ENCODE peak calls at places on chromosomes 16 and 17, in seven cellular contexts. R is heart right ventricle, U is endodermal cell, L is RWPE1, V is OCI-LY7, J is right cardiac atrium, I is tibial artery. A is an unnamed sample.

GRCh38 chr17:30326816-30327215 is 7.0 kb downstream of the TMIGD1 start:
- DNase-seq in R (no peak), U (no peak), L (no peak), V (no peak), J (no peak), I (no peak), A (no peak)

GRCh38 chr16:77711775-77712174 is 10.5 kb upstream of the NUDT7 start:
- DNase-seq in R (no peak), U (no peak), L (no peak), V (no peak), J (no peak), I (no peak), A (no peak)

GRCh38 chr17:28416703-28417311 is 10.8 kb upstream of the SLC46A1 start:
- DNase-seq in R (no peak), U (peak), L (peak), V (peak), J (no peak), I (peak), A (peak)

GRCh38 chr16:383326-384020 is 1.7 kb upstream of the PGAP6 start:
- DNase-seq in R (peak), U (peak), L (no peak), V (peak), J (peak), I (no peak), A (peak)

GRCh38 chr16:28087675-28088285 is 24.3 kb upstream of the GSG1L start:
- DNase-seq in R (no peak), U (peak), L (no peak), V (no peak), J (no peak), I (no peak), A (peak)

GRCh38 chr17:21525464-21526130 is 149.4 kb downstream of the KCNJ12 start:
- DNase-seq in R (no peak), U (peak), L (no peak), V (no peak), J (no peak), I (no peak), A (no peak)

GRCh38 chr17:15900871-15901270 is 44.1 kb upstream of the ADORA2B start:
- DNase-seq in R (no peak), U (peak), L (no peak), V (peak), J (no peak), I (no peak), A (no peak)

GRCh38 chr17:21756856-21757619 is 64.7 kb downstream of the KCNJ18 start:
- DNase-seq in R (no peak), U (no peak), L (no peak), V (no peak), J (no peak), I (no peak), A (no peak)

GRCh38 chr16:84829168-84829965 is 9.6 kb downstream of the CRISPLD2 start:
- DNase-seq in R (no peak), U (no peak), L (no peak), V (no peak), J (peak), I (peak), A (no peak)

GRCh38 chr16:28538733-28539596 is at the start of gene NUPR1:
- DNase-seq in R (peak), U (peak), L (peak), V (no peak), J (peak), I (peak), A (no peak)

GRCh38 chr17:34275881-34276280 is 5.9 kb downstream of the CCL7 start:
- DNase-seq in R (no peak), U (no peak), L (peak), V (no peak), J (no peak), I (no peak), A (no peak)

GRCh38 chr16:64365448-64365858 is 756.4 kb downstream of the CDH11 start:
- DNase-seq in R (no peak), U (no peak), L (no peak), V (no peak), J (no peak), I (no peak), A (no peak)

GRCh38 chr17:49787932-49788442 is 494 bp upstream of the KAT7 start:
- DNase-seq in R (no peak), U (peak), L (no peak), V (no peak), J (no peak), I (peak), A (no peak)

GRCh38 chr17:16926591-16927451 is 45.1 kb downstream of the TNFRSF13B start:
- DNase-seq in R (no peak), U (peak), L (no peak), V (no peak), J (no peak), I (peak), A (no peak)

GRCh38 chr17:81480140-81480917 is 32.3 kb downstream of the ACTG1 start:
- DNase-seq in R (no peak), U (no peak), L (peak), V (no peak), J (peak), I (peak), A (no peak)

GRCh38 chr16:14322186-14322585 is 251.1 kb downstream of the MRTFB start:
- DNase-seq in R (no peak), U (no peak), L (no peak), V (no peak), J (no peak), I (no peak), A (no peak)

GRCh38 chr17:15260376-15261062 is 4.6 kb downstream of the PMP22 start:
- DNase-seq in R (peak), U (peak), L (peak), V (no peak), J (peak), I (peak), A (peak)

GRCh38 chr17:6507535-6507934 is 48.8 kb downstream of the PITPNM3 start:
- DNase-seq in R (no peak), U (peak), L (peak), V (no peak), J (no peak), I (no peak), A (no peak)

GRCh38 chr17:80389011-80389995 is 25.7 kb upstream of the ENDOV start:
- DNase-seq in R (no peak), U (no peak), L (no peak), V (no peak), J (no peak), I (no peak), A (no peak)

GRCh38 chr17:80968602-80969029 is 23.0 kb upstream of the CHMP6 start:
- DNase-seq in R (no peak), U (no peak), L (no peak), V (no peak), J (peak), I (peak), A (no peak)

GRCh38 chr17:10787306-10788020 is 16.4 kb downstream of the TMEM238L start:
- DNase-seq in R (no peak), U (no peak), L (no peak), V (no peak), J (no peak), I (no peak), A (no peak)

GRCh38 chr16:29316673-29317237 is 89.8 kb downstream of the NPIPB11 start:
- DNase-seq in R (no peak), U (no peak), L (no peak), V (no peak), J (no peak), I (no peak), A (no peak)

GRCh38 chr17:82029391-82029790 is 2.1 kb upstream of the RAC3 start:
- DNase-seq in R (peak), U (no peak), L (no peak), V (no peak), J (no peak), I (no peak), A (no peak)

GRCh38 chr16:67329901-67330300 is 3.3 kb downstream of the LRRC36 start:
- DNase-seq in R (no peak), U (no peak), L (no peak), V (no peak), J (no peak), I (no peak), A (no peak)

GRCh38 chr16:75952124-75952523 is 225.8 kb upstream of the CPHXL start:
- DNase-seq in R (no peak), U (no peak), L (no peak), V (no peak), J (no peak), I (no peak), A (no peak)

GRCh38 chr17:39205112-39205526 is 5.0 kb downstream of the RPL19 start:
- DNase-seq in R (no peak), U (no peak), L (no peak), V (no peak), J (no peak), I (no peak), A (no peak)

GRCh38 chr16:75256059-75256870 is 4.8 kb upstream of the BCAR1 start:
- DNase-seq in R (peak), U (peak), L (no peak), V (no peak), J (peak), I (peak), A (peak)

GRCh38 chr17:7856840-7857723 is at the start of gene NAA38:
- DNase-seq in R (peak), U (peak), L (peak), V (peak), J (peak), I (peak), A (peak)

GRCh38 chr17:7854851-7855642 is at the start of gene TMEM88:
- DNase-seq in R (peak), U (peak), L (no peak), V (no peak), J (peak), I (no peak), A (peak)

GRCh38 chr17:7856081-7856791 is 1.1 kb downstream of the NAA38 start:
- DNase-seq in R (peak), U (peak), L (no peak), V (peak), J (peak), I (no peak), A (no peak)

GRCh38 chr17:7854078-7854777 is 638 bp upstream of the TMEM88 start:
- DNase-seq in R (peak), U (peak), L (no peak), V (no peak), J (peak), I (no peak), A (no peak)

DNA sequence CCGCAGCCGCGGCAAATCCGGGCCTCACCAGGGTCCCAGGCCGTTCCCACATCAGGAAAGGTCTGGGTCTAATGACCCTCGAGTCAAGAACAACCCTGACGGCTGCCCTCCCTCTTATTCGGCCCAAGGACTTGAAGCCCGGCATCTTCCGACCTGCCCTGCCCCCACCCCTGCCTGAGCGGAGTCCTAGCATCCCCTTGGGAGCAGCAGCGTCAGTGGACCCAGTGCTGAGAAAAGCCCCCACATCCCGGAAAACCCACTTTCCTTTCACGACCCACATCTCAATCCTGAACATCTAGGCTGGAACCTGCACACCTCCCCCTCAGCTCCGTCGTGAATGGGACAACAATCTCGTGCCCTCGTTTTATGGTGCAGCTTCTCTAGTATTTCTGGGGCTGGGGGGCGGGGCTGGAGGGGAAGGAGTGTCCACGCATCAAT is 796 bp downstream of the TMEM88 start:
- DNase-seq in R (peak), U (no peak), L (no peak), V (no peak), J (peak), I (no peak), A (no peak)
- H3K27ac ChIP-seq in R (peak), U (peak), L (peak), V (peak), J (peak), I (peak), A (no peak)

GRCh38 chr17:41972571-41973411 is 6.2 kb downstream of the CNP start:
- DNase-seq in R (peak), U (no peak), L (no peak), V (no peak), J (peak), I (no peak), A (no peak)
- H3K27ac ChIP-seq in R (peak), U (no peak), L (peak), V (no peak), J (no peak), I (no peak), A (no peak)

DNA sequence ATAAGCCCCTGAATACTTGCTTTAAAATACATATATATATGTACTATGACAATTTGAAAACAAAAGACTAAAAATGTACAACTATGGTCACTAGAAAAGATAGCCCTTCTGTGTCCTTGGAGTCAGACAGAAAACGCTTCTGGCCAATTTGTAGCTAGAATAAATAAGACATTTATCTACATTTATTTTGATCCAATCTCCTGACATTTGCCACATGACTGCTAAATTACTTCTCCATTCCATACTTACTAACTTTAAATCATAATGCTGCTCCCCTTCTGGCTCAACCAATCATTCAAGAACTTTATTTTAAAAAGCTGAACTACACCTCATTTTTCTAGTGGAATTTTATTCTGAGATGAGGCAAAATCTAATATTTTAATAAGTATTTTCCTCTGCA is 65.8 kb downstream of the CYTH1 start:
- DNase-seq in R (no peak), U (no peak), L (no peak), V (no peak), J (no peak), I (no peak), A (no peak)
- H3K27ac ChIP-seq in R (peak), U (no peak), L (no peak), V (peak), J (no peak), I (no peak), A (no peak)

GRCh38 chr16:2964416-2965223 is 545 bp downstream of the KREMEN2 start:
- DNase-seq in R (no peak), U (peak), L (peak), V (peak), J (peak), I (no peak), A (peak)

GRCh38 chr16:2960183-2961010 is 3.7 kb upstream of the KREMEN2 start:
- DNase-seq in R (no peak), U (no peak), L (no peak), V (no peak), J (peak), I (no peak), A (no peak)

GRCh38 chr16:2963074-2963610 is 933 bp upstream of the KREMEN2 start:
- DNase-seq in R (no peak), U (peak), L (no peak), V (no peak), J (peak), I (no peak), A (no peak)

GRCh38 chr16:2963611-2964415 is at the start of gene KREMEN2:
- DNase-seq in R (no peak), U (peak), L (peak), V (no peak), J (peak), I (no peak), A (peak)

DNA sequence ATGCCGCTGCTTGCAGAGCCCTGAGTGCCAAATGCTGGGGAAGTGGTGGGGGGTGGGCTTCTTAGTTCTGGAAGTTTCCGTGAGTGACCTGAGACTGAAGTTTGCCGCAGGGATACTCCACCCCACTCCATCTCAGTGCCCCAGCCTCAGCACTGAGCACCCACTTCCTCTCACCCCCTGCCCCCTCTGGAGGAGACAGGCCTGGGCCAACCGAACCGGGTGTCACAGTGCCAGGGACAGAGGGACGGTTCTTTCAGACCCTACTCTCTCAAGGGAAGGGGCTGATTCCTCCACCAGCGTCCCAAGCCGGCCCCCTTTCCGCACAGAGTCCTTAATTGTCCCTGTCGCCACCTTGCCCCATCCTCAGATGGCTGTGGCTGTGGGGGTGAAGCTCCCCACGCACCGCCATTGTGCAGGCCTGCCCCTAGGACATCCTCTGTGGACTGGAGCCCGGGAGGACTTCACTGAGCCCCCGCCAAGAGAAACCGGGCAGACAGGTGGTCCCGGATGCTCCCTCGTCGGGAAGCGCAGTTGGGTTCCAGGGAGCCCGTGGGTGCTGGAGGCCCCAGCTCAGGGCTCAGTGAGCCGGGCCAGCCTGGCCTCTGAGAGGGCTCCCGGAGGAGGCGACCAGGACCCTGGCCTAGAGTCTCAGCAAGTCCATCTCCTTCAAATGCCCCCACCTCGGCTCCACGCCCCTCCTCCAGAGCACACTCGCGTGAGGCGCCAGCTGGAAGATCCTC is 1.6 kb upstream of the KREMEN2 start:
- DNase-seq in R (no peak), U (peak), L (no peak), V (no peak), J (peak), I (no peak), A (no peak)
- H3K27ac ChIP-seq in R (no peak), U (no peak), L (peak), V (no peak), J (no peak), I (no peak), A (no peak)

GRCh38 chr16:11229906-11230305 is 26.1 kb downstream of the SOCS1 start:
- DNase-seq in R (no peak), U (no peak), L (no peak), V (no peak), J (no peak), I (no peak), A (no peak)
- H3K27ac ChIP-seq in R (no peak), U (no peak), L (no peak), V (no peak), J (no peak), I (no peak), A (no peak)